ENCODE peak calls at places on chromosome 12, in six cellular contexts. One of them, this sample, is unnamed.

GRCh38 chr12:39348523-39348922 is 94.4 kb downstream of the KIF21A start:
- DNase-seq in epithelial cell of proximal tubule: no peak
- DNase-seq in CD8-positive, alpha-beta memory T cell: no peak
- DNase-seq in heart left ventricle: no peak
- DNase-seq in cardiac fibroblast: no peak
- DNase-seq in CD8-positive, alpha-beta T cell: no peak
- DNase-seq in this sample: no peak

GRCh38 chr12:225012-225411 is 11.1 kb upstream of the SLC6A12 start:
- DNase-seq in epithelial cell of proximal tubule: no peak
- DNase-seq in CD8-positive, alpha-beta memory T cell: no peak
- DNase-seq in heart left ventricle: no peak
- DNase-seq in cardiac fibroblast: no peak
- DNase-seq in CD8-positive, alpha-beta T cell: no peak
- DNase-seq in this sample: no peak

GRCh38 chr12:71297930-71298329 is 140.1 kb upstream of the TSPAN8 start:
- DNase-seq in epithelial cell of proximal tubule: no peak
- DNase-seq in CD8-positive, alpha-beta memory T cell: no peak
- DNase-seq in heart left ventricle: no peak
- DNase-seq in cardiac fibroblast: no peak
- DNase-seq in CD8-positive, alpha-beta T cell: no peak
- DNase-seq in this sample: no peak

GRCh38 chr12:57697076-57697475 is 3.1 kb downstream of the OS9 start:
- DNase-seq in epithelial cell of proximal tubule: no peak
- DNase-seq in CD8-positive, alpha-beta memory T cell: no peak
- DNase-seq in heart left ventricle: no peak
- DNase-seq in cardiac fibroblast: no peak
- DNase-seq in CD8-positive, alpha-beta T cell: no peak
- DNase-seq in this sample: no peak

GRCh38 chr12:65818454-65819382 is 5.6 kb upstream of the HMGA2 start:
- DNase-seq in epithelial cell of proximal tubule: no peak
- DNase-seq in CD8-positive, alpha-beta memory T cell: no peak
- DNase-seq in heart left ventricle: no peak
- DNase-seq in cardiac fibroblast: peak
- DNase-seq in CD8-positive, alpha-beta T cell: no peak
- DNase-seq in this sample: no peak

GRCh38 chr12:47242426-47242825 is 162.7 kb upstream of the AMIGO2 start:
- DNase-seq in epithelial cell of proximal tubule: no peak
- DNase-seq in CD8-positive, alpha-beta memory T cell: no peak
- DNase-seq in heart left ventricle: no peak
- DNase-seq in cardiac fibroblast: no peak
- DNase-seq in CD8-positive, alpha-beta T cell: no peak
- DNase-seq in this sample: no peak

GRCh38 chr12:53060064-53060720 is 10.3 kb downstream of the TNS2 start:
- DNase-seq in epithelial cell of proximal tubule: no peak
- DNase-seq in CD8-positive, alpha-beta memory T cell: no peak
- DNase-seq in heart left ventricle: no peak
- DNase-seq in cardiac fibroblast: no peak
- DNase-seq in CD8-positive, alpha-beta T cell: no peak
- DNase-seq in this sample: no peak

GRCh38 chr12:71684081-71684480 is 1.8 kb upstream of the TMEM19 start:
- DNase-seq in epithelial cell of proximal tubule: no peak
- DNase-seq in CD8-positive, alpha-beta memory T cell: no peak
- DNase-seq in heart left ventricle: no peak
- DNase-seq in cardiac fibroblast: no peak
- DNase-seq in CD8-positive, alpha-beta T cell: no peak
- DNase-seq in this sample: peak

GRCh38 chr12:81668475-81668874 is 90.7 kb downstream of the PPFIA2 start:
- DNase-seq in epithelial cell of proximal tubule: peak
- DNase-seq in CD8-positive, alpha-beta memory T cell: no peak
- DNase-seq in heart left ventricle: no peak
- DNase-seq in cardiac fibroblast: peak
- DNase-seq in CD8-positive, alpha-beta T cell: no peak
- DNase-seq in this sample: no peak

GRCh38 chr12:67919406-67919805 is 69.8 kb upstream of the IFNG-AS1 start:
- DNase-seq in epithelial cell of proximal tubule: no peak
- DNase-seq in CD8-positive, alpha-beta memory T cell: no peak
- DNase-seq in heart left ventricle: no peak
- DNase-seq in cardiac fibroblast: peak
- DNase-seq in CD8-positive, alpha-beta T cell: no peak
- DNase-seq in this sample: no peak

GRCh38 chr12:83320350-83320749 is 633.6 kb downstream of the TMTC2 start:
- DNase-seq in epithelial cell of proximal tubule: no peak
- DNase-seq in CD8-positive, alpha-beta memory T cell: no peak
- DNase-seq in heart left ventricle: no peak
- DNase-seq in cardiac fibroblast: no peak
- DNase-seq in CD8-positive, alpha-beta T cell: no peak
- DNase-seq in this sample: no peak

GRCh38 chr12:47636908-47637780 is 68.7 kb downstream of the RPAP3 start:
- DNase-seq in epithelial cell of proximal tubule: no peak
- DNase-seq in CD8-positive, alpha-beta memory T cell: peak
- DNase-seq in heart left ventricle: no peak
- DNase-seq in cardiac fibroblast: peak
- DNase-seq in CD8-positive, alpha-beta T cell: peak
- DNase-seq in this sample: peak

GRCh38 chr12:51923506-51924365 is 16.4 kb downstream of the ACVRL1 start:
- DNase-seq in epithelial cell of proximal tubule: no peak
- DNase-seq in CD8-positive, alpha-beta memory T cell: peak
- DNase-seq in heart left ventricle: peak
- DNase-seq in cardiac fibroblast: peak
- DNase-seq in CD8-positive, alpha-beta T cell: peak
- DNase-seq in this sample: no peak

GRCh38 chr12:29537292-29537691 is 39.8 kb upstream of the OVCH1 start:
- DNase-seq in epithelial cell of proximal tubule: no peak
- DNase-seq in CD8-positive, alpha-beta memory T cell: no peak
- DNase-seq in heart left ventricle: no peak
- DNase-seq in cardiac fibroblast: peak
- DNase-seq in CD8-positive, alpha-beta T cell: no peak
- DNase-seq in this sample: no peak

GRCh38 chr12:94875525-94875924 is 128.0 kb downstream of the NDUFA12 start:
- DNase-seq in epithelial cell of proximal tubule: peak
- DNase-seq in CD8-positive, alpha-beta memory T cell: no peak
- DNase-seq in heart left ventricle: no peak
- DNase-seq in cardiac fibroblast: peak
- DNase-seq in CD8-positive, alpha-beta T cell: no peak
- DNase-seq in this sample: peak

GRCh38 chr12:96143392-96143791 is 50.8 kb upstream of the ELK3 start:
- DNase-seq in epithelial cell of proximal tubule: no peak
- DNase-seq in CD8-positive, alpha-beta memory T cell: no peak
- DNase-seq in heart left ventricle: no peak
- DNase-seq in cardiac fibroblast: no peak
- DNase-seq in CD8-positive, alpha-beta T cell: no peak
- DNase-seq in this sample: no peak

GRCh38 chr12:19288603-19289244 is 150.6 kb upstream of the AEBP2 start:
- DNase-seq in epithelial cell of proximal tubule: no peak
- DNase-seq in CD8-positive, alpha-beta memory T cell: no peak
- DNase-seq in heart left ventricle: no peak
- DNase-seq in cardiac fibroblast: peak
- DNase-seq in CD8-positive, alpha-beta T cell: no peak
- DNase-seq in this sample: peak

GRCh38 chr12:91194500-91194899 is 11.9 kb upstream of the DCN start:
- DNase-seq in epithelial cell of proximal tubule: no peak
- DNase-seq in CD8-positive, alpha-beta memory T cell: no peak
- DNase-seq in heart left ventricle: no peak
- DNase-seq in cardiac fibroblast: peak
- DNase-seq in CD8-positive, alpha-beta T cell: no peak
- DNase-seq in this sample: no peak

GRCh38 chr12:58420496-58420895 is 479.1 kb downstream of the ATP23 start:
- DNase-seq in epithelial cell of proximal tubule: no peak
- DNase-seq in CD8-positive, alpha-beta memory T cell: no peak
- DNase-seq in heart left ventricle: no peak
- DNase-seq in cardiac fibroblast: peak
- DNase-seq in CD8-positive, alpha-beta T cell: no peak
- DNase-seq in this sample: no peak

GRCh38 chr12:89072303-89073026 is 279.8 kb downstream of the DUSP6 start:
- DNase-seq in epithelial cell of proximal tubule: no peak
- DNase-seq in CD8-positive, alpha-beta memory T cell: no peak
- DNase-seq in heart left ventricle: no peak
- DNase-seq in cardiac fibroblast: no peak
- DNase-seq in CD8-positive, alpha-beta T cell: no peak
- DNase-seq in this sample: no peak

DNA sequence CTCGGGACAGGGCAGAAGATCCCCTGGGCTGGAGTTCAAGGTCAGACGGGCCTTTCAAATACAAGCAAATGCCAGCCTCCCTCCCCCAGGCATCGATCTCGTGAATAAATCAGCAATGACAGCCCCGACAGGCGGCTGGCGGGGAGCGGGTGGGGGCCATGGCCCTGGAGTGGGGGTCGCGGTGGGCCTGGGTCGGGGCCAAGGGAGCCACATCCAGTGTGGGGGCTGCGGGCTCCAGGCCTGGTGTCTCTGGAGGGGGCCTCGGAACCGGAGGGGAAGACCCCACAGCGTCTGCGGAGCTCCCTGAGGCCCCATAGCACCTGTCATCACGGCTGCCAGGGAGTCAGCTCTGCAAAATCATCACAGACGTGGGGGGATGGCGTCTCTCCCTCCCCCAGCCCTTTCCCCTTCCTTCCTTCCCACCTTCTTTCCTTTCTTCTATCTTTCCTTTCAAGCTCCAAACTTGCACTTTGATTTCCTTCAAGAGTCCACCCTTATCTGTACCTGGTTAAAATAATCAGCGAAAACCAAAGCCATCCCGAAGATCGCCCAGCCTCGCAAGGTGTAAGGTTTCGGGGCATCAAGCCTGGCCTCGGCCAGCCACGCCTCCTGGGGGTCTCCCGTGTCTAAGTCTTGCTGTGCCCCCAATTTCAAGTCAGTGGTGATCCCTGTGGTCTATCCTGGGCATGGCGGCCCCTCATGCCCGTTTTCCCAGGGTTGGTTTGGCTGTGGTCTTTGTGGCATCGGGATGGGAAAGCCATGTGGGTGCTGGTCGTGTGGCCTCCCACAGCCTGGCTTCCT is 92.1 kb downstream of the NOC4L start:
- DNase-seq in epithelial cell of proximal tubule: no peak
- DNase-seq in CD8-positive, alpha-beta memory T cell: peak
- DNase-seq in heart left ventricle: no peak
- DNase-seq in cardiac fibroblast: no peak
- DNase-seq in CD8-positive, alpha-beta T cell: no peak
- DNase-seq in this sample: no peak
- H3K4me3 ChIP-seq in epithelial cell of proximal tubule: no peak
- H3K4me3 ChIP-seq in CD8-positive, alpha-beta memory T cell: no peak
- H3K4me3 ChIP-seq in heart left ventricle: no peak
- H3K4me3 ChIP-seq in cardiac fibroblast: no peak
- H3K4me3 ChIP-seq in CD8-positive, alpha-beta T cell: no peak
- H3K4me3 ChIP-seq in this sample: no peak

DNA sequence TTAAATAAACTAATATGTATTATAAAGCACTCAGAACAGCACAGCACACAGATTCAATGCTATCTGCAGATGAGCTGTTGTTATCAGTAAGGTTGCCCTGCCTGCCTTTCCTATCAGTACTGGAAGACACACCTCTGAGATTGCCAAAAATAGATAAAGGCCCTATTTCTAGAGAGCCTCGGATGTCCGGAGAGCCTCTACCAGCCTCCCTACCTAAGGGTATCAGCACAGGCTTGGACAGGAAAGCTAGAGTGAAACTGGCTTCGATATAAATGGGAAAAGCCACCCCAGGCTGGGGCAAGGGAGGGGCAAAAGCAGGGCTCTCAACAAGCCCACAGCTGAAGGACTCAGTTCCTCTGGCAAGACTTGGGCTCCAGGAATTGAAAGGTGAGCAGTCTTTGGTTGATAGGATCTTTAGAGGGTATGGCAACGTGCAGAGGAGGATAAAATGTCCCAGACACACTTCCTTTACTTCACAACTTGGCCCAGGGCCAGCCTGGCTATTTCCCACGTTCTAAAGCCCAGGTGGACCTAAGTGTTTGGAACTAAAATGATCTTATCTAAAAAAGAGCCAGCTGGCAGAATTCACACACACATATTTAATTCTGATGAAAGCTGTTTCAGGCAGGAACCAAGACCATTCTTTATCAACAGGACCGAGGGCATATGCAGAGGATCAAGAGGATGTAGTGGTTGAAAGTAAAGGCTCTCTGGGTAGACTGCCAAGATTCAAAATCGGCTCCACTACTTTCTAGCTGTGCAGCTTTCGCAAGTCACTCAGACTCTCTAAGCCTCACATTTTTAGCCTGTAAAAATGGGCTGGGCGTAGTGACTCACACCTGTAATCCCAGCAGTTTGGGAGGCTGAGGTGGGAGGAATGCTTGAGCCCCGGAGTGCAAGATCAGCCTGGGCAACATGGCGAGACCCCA is 37.8 kb upstream of the ITPR2 start:
- DNase-seq in epithelial cell of proximal tubule: no peak
- DNase-seq in CD8-positive, alpha-beta memory T cell: no peak
- DNase-seq in heart left ventricle: peak
- DNase-seq in cardiac fibroblast: peak
- DNase-seq in CD8-positive, alpha-beta T cell: no peak
- DNase-seq in this sample: peak
- H3K4me3 ChIP-seq in epithelial cell of proximal tubule: no peak
- H3K4me3 ChIP-seq in CD8-positive, alpha-beta memory T cell: no peak
- H3K4me3 ChIP-seq in heart left ventricle: no peak
- H3K4me3 ChIP-seq in cardiac fibroblast: no peak
- H3K4me3 ChIP-seq in CD8-positive, alpha-beta T cell: no peak
- H3K4me3 ChIP-seq in this sample: no peak

GRCh38 chr12:124686001-124686884 is 118.8 kb upstream of the NCOR2 start:
- DNase-seq in epithelial cell of proximal tubule: no peak
- DNase-seq in CD8-positive, alpha-beta memory T cell: no peak
- DNase-seq in heart left ventricle: no peak
- DNase-seq in cardiac fibroblast: peak
- DNase-seq in CD8-positive, alpha-beta T cell: no peak
- DNase-seq in this sample: no peak
- H3K4me3 ChIP-seq in epithelial cell of proximal tubule: peak
- H3K4me3 ChIP-seq in CD8-positive, alpha-beta memory T cell: no peak
- H3K4me3 ChIP-seq in heart left ventricle: no peak
- H3K4me3 ChIP-seq in cardiac fibroblast: no peak
- H3K4me3 ChIP-seq in CD8-positive, alpha-beta T cell: no peak
- H3K4me3 ChIP-seq in this sample: no peak

GRCh38 chr12:124194521-124195225 is 100.2 kb upstream of the RFLNA start:
- DNase-seq in epithelial cell of proximal tubule: no peak
- DNase-seq in CD8-positive, alpha-beta memory T cell: no peak
- DNase-seq in heart left ventricle: no peak
- DNase-seq in cardiac fibroblast: no peak
- DNase-seq in CD8-positive, alpha-beta T cell: no peak
- DNase-seq in this sample: peak

GRCh38 chr12:124190301-124191023 is 104.4 kb upstream of the RFLNA start:
- DNase-seq in epithelial cell of proximal tubule: no peak
- DNase-seq in CD8-positive, alpha-beta memory T cell: no peak
- DNase-seq in heart left ventricle: no peak
- DNase-seq in cardiac fibroblast: no peak
- DNase-seq in CD8-positive, alpha-beta T cell: no peak
- DNase-seq in this sample: no peak

GRCh38 chr12:124188561-124189405 is 106.1 kb upstream of the RFLNA start:
- DNase-seq in epithelial cell of proximal tubule: peak
- DNase-seq in CD8-positive, alpha-beta memory T cell: no peak
- DNase-seq in heart left ventricle: no peak
- DNase-seq in cardiac fibroblast: peak
- DNase-seq in CD8-positive, alpha-beta T cell: no peak
- DNase-seq in this sample: peak

GRCh38 chr12:124188059-124188458 is 106.8 kb upstream of the RFLNA start:
- DNase-seq in epithelial cell of proximal tubule: no peak
- DNase-seq in CD8-positive, alpha-beta memory T cell: no peak
- DNase-seq in heart left ventricle: no peak
- DNase-seq in cardiac fibroblast: no peak
- DNase-seq in CD8-positive, alpha-beta T cell: no peak
- DNase-seq in this sample: no peak

DNA sequence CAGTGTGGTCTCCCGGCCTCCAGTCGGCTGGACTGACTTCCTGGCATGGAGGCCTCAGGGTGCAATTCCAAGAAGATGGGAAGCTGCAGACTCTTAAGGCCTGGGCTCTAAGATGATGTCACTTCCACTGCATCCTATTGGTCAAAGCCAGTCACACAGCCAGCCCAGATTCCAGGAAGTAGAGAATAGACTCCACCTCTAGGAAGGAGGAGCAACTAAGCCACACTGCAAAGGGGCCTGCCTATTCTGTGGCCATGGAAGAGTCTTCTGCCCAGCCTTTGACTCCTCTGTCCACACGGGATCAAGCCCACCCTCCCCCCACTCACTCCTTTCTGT is 103.9 kb upstream of the RFLNA start:
- DNase-seq in epithelial cell of proximal tubule: no peak
- DNase-seq in CD8-positive, alpha-beta memory T cell: no peak
- DNase-seq in heart left ventricle: no peak
- DNase-seq in cardiac fibroblast: peak
- DNase-seq in CD8-positive, alpha-beta T cell: no peak
- DNase-seq in this sample: peak
- H3K4me3 ChIP-seq in epithelial cell of proximal tubule: no peak
- H3K4me3 ChIP-seq in CD8-positive, alpha-beta memory T cell: no peak
- H3K4me3 ChIP-seq in heart left ventricle: no peak
- H3K4me3 ChIP-seq in cardiac fibroblast: no peak
- H3K4me3 ChIP-seq in CD8-positive, alpha-beta T cell: no peak
- H3K4me3 ChIP-seq in this sample: no peak